ENCODE peak calls at places on chromosomes 2 and 18, in seven cellular contexts. F, C, T, I, M, A and V are unnamed samples.

GRCh38 chr2:133422946-133423345 is 145.3 kb downstream of the NCKAP5 start:
- DNase-seq in F (no peak), M (peak; percentile 76), C (no peak), T (no peak), I (peak; percentile 26), A (no peak), V (no peak)

GRCh38 chr2:218631837-218632236 is 24.1 kb downstream of the PLCD4 start:
- DNase-seq in I (peak; percentile 80), M (no peak), C (no peak), A (no peak), F (no peak), T (no peak), V (no peak)

GRCh38 chr2:195664528-195664927 is 7.5 kb downstream of the SLC39A10 start:
- DNase-seq in I (no peak), F (no peak), T (no peak), M (no peak), A (no peak), C (no peak), V (no peak)

GRCh38 chr2:145114726-145115125 is 594.8 kb upstream of the ZEB2 start:
- DNase-seq in C (no peak), A (no peak), T (no peak), I (no peak), M (no peak), F (no peak), V (no peak)

GRCh38 chr2:100704156-100704555 is 115.8 kb upstream of the NPAS2 start:
- DNase-seq in T (no peak), C (no peak), M (no peak), F (no peak), I (no peak), A (no peak), V (no peak)

GRCh38 chr2:168140892-168141291 is 106.5 kb downstream of the STK39 start:
- DNase-seq in C (no peak), I (no peak), F (no peak), A (no peak), M (no peak), T (no peak), V (no peak)

GRCh38 chr2:224927671-224928173 is 114.5 kb downstream of the DOCK10 start:
- DNase-seq in A (no peak), I (no peak), T (no peak), F (no peak), M (no peak), C (no peak), V (no peak)

GRCh38 chr2:184835081-184835728 is 236.9 kb downstream of the ZNF804A start:
- DNase-seq in M (no peak), T (no peak), C (no peak), I (peak; percentile 8), A (no peak), F (no peak), V (no peak)

GRCh38 chr18:69935319-69936190 is 12.1 kb downstream of the CD226 start:
- DNase-seq in I (peak; percentile 4), F (peak; percentile 73), T (peak; percentile 41), A (no peak), M (no peak), C (no peak), V (no peak)

GRCh38 chr2:28480403-28481049 is 15.3 kb upstream of the PLB1 start:
- DNase-seq in A (no peak), F (no peak), T (no peak), I (no peak), C (no peak), M (no peak), V (no peak)

GRCh38 chr2:23502096-23502495 is 117.1 kb downstream of the KLHL29 start:
- DNase-seq in A (no peak), C (no peak), M (no peak), T (no peak), F (no peak), I (no peak), V (no peak)

GRCh38 chr2:203869610-203870042 is 2.1 kb downstream of the CTLA4 start:
- DNase-seq in M (no peak), F (no peak), T (no peak), I (peak; percentile 13), C (no peak), A (no peak), V (no peak)

GRCh38 chr2:150376627-150377335 is 110.7 kb downstream of the RND3 start:
- DNase-seq in A (no peak), I (peak; percentile 62), M (no peak), T (no peak), F (no peak), C (no peak), V (no peak)

GRCh38 chr2:191404568-191404991 is 159.4 kb downstream of the MYO1B start:
- DNase-seq in I (no peak), M (peak; percentile 33), F (no peak), T (no peak), A (no peak), C (no peak), V (no peak)

GRCh38 chr2:238322001-238322411 is 1.7 kb downstream of the TRAF3IP1 start:
- DNase-seq in M (no peak), C (no peak), T (no peak), A (no peak), I (no peak), F (no peak), V (no peak)

GRCh38 chr2:135226961-135227360 is 174.9 kb downstream of the RAB3GAP1 start:
- DNase-seq in C (no peak), A (no peak), I (no peak), F (no peak), M (peak; percentile 68), T (no peak), V (no peak)

GRCh38 chr2:174574657-174575056 is 22.9 kb downstream of the WIPF1 start:
- DNase-seq in M (no peak), T (no peak), A (no peak), F (no peak), C (no peak), I (no peak), V (no peak)

GRCh38 chr2:216350214-216350789 is 22.0 kb downstream of the MARCHF4 start:
- DNase-seq in M (no peak), F (no peak), A (no peak), I (peak; percentile 64), C (no peak), T (no peak), V (no peak)

GRCh38 chr2:120919771-120920437 is 184.2 kb downstream of the GLI2 start:
- DNase-seq in C (no peak), I (no peak), A (peak; percentile 47), M (peak; percentile 56), T (no peak), F (no peak), V (no peak)

GRCh38 chr2:189681903-189682302 is 7.4 kb downstream of the ANKAR start:
- DNase-seq in I (no peak), A (no peak), M (no peak), T (no peak), C (no peak), F (no peak), V (no peak)

GRCh38 chr2:214401580-214401979 is 9.3 kb upstream of the VWC2L start:
- DNase-seq in F (no peak), M (no peak), I (peak; percentile 39), C (no peak), A (no peak), T (no peak), V (no peak)

GRCh38 chr2:231866450-231866849 is 59.7 kb downstream of the NPPC start:
- DNase-seq in C (no peak), I (no peak), M (no peak), T (no peak), F (no peak), A (no peak), V (no peak)

GRCh38 chr18:49560277-49561126 is 1.4 kb upstream of the LIPG start:
- DNase-seq in M (no peak), T (peak; percentile 69), C (no peak), F (no peak), I (no peak), A (no peak), V (no peak)

GRCh38 chr2:216569765-216570164 is 63.5 kb upstream of the IGFBP2 start:
- DNase-seq in C (no peak), A (no peak), M (no peak), F (no peak), T (no peak), I (no peak), V (no peak)

DNA sequence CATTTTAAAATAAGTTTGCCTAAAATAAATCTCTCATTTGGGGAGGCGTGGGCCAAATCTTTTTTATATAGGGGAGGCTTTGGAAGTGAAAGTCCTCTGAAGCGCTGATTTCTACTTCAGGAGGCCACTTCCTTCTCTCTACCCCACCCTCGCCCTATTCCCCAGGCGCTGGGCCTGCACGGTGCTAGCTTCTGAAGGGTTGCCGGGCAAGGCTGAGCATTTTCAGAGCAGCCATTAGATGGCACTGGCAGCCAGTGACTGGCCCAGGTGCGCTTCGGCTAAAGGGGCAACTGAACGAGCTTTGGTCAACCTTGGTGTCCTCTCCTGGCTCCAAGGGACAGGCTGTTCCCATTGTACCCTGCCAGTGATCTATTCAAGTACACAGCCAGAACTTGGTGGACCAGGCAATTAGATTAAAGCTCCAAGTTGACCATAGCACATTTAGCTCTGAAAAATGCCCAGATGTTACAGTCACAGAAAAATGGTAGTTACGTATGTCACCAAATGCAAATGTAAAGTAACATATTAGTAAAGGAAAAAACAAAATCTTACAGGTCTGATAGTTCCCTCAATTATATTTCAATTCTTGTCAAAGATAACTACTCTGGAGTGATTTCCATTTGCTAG is 2.3 kb downstream of the POMC start:
- DNase-seq in M (no peak), T (peak; percentile 75), I (peak; percentile 8), A (peak; percentile 27), F (peak; percentile 62), C (no peak), V (peak; percentile 65)
- TF ChIP-seq CTCF in M (peak; percentile 11), T (no peak), I (no peak), A (peak; percentile 15), F (peak; percentile 83), C (peak; percentile 86), V (peak; percentile 75)

GRCh38 chr18:64409511-64409910 is 260.6 kb upstream of the LINC00305 start:
- DNase-seq in C (no peak), M (no peak), F (no peak), I (peak; percentile 51), A (no peak), T (no peak), V (peak; percentile 51)
- TF ChIP-seq CTCF in C (no peak), M (no peak), F (peak; percentile 53), I (peak; percentile 34), A (peak; percentile 52), T (no peak), V (peak; percentile 46)

GRCh38 chr2:17735864-17736263 is 17.7 kb downstream of the SMC6 start:
- DNase-seq in I (no peak), F (no peak), A (no peak), C (no peak), M (no peak), T (no peak), V (no peak)
- TF ChIP-seq CTCF in I (no peak), F (no peak), A (no peak), C (no peak), M (no peak), T (no peak), V (no peak)

GRCh38 chr2:69514406-69514805 is 77.2 kb upstream of the NFU1 start:
- DNase-seq in C (no peak), T (peak; percentile 41), I (peak; percentile 4), M (peak; percentile 19), A (no peak), F (no peak), V (no peak)
- TF ChIP-seq CTCF in C (no peak), T (no peak), I (no peak), M (no peak), A (no peak), F (no peak), V (no peak)

GRCh38 chr18:22559414-22560282 is 141.9 kb upstream of the CTAGE1 start:
- DNase-seq in I (no peak), F (no peak), A (peak; percentile 82), M (no peak), C (no peak), T (peak; percentile 60), V (peak; percentile 22)
- TF ChIP-seq CTCF in I (no peak), F (no peak), A (peak; percentile 33), M (peak; percentile 52), C (peak; percentile 10), T (no peak), V (no peak)